ENCODE peak calls at places on chromosomes 7 and 10, in four cellular contexts. L is ovary; S is NCI-H1417; Q is stimulated activated CD4-positive, alpha-beta T cell treated with anti-CD3 and anti-CD28 coated beads, TNF-alpha, amount 100 ng/mL, for 4 hours. W is an unnamed sample.

GRCh38 chr10:78510566-78511323 is 477.1 kb downstream of the RPS24 start:
- DNase-seq in L (peak; percentile 53), S (no peak), Q (no peak), W (no peak)

GRCh38 chr10:80187465-80188409 is 17.6 kb downstream of the ANXA11 start:
- DNase-seq in L (no peak), S (no peak), Q (peak; percentile 49), W (no peak)

GRCh38 chr10:132700168-132701098 is 85.5 kb downstream of the NKX6-2 start:
- DNase-seq in L (peak; percentile 51), S (peak; percentile 60), Q (no peak), W (peak; percentile 68)

GRCh38 chr10:29253096-29254029 is 35.5 kb upstream of the LYZL1 start:
- DNase-seq in L (no peak), S (no peak), Q (no peak), W (no peak)

GRCh38 chr7:131008840-131009651 is 275.0 kb upstream of the KLF14 start:
- DNase-seq in L (no peak), S (no peak), Q (no peak), W (no peak)

GRCh38 chr7:108492742-108493141 is 33.2 kb downstream of the PNPLA8 start:
- DNase-seq in L (no peak), S (no peak), Q (no peak), W (no peak)

GRCh38 chr10:105063796-105064195 is 422.7 kb downstream of the SORCS3 start:
- DNase-seq in L (no peak), S (peak; percentile 1), Q (no peak), W (no peak)

GRCh38 chr7:1418505-1419309 is 40.6 kb downstream of the MICALL2 start:
- DNase-seq in L (no peak), S (peak; percentile 18), Q (no peak), W (no peak)

GRCh38 chr10:33876547-33877400 is 542.3 kb upstream of the NRP1 start:
- DNase-seq in L (no peak), S (no peak), Q (no peak), W (no peak)

GRCh38 chr10:86047588-86047987 is 319.0 kb downstream of the GRID1 start:
- DNase-seq in L (no peak), S (no peak), Q (no peak), W (no peak)

GRCh38 chr10:30840386-30841074 is 191.1 kb downstream of the ZNF438 start:
- DNase-seq in L (no peak), S (no peak), Q (no peak), W (no peak)

GRCh38 chr7:111841596-111842209 is 279.4 kb upstream of the IMMP2L start:
- DNase-seq in L (no peak), S (no peak), Q (no peak), W (no peak)

GRCh38 chr10:43259981-43260761 is 6.7 kb downstream of the RASGEF1A start:
- DNase-seq in L (no peak), S (no peak), Q (no peak), W (peak; percentile 40)

GRCh38 chr7:94509879-94510581 is 421 bp downstream of the CASD1 start:
- DNase-seq in L (peak; percentile 77), S (peak; percentile 98), Q (peak; percentile 28), W (peak; percentile 69)

GRCh38 chr7:101564778-101565211 is 64.3 kb downstream of the MYL10 start:
- DNase-seq in L (no peak), S (peak; percentile 10), Q (no peak), W (no peak)

GRCh38 chr10:132905661-132906060 is 36.7 kb downstream of the CFAP46 start:
- DNase-seq in L (no peak), S (no peak), Q (no peak), W (peak; percentile 44)

GRCh38 chr10:9018161-9018843 is 963.8 kb downstream of the GATA3 start:
- DNase-seq in L (no peak), S (no peak), Q (no peak), W (no peak)

GRCh38 chr7:101880536-101881443 is 63.4 kb downstream of the CUX1 start:
- DNase-seq in L (no peak), S (no peak), Q (no peak), W (no peak)

W was measured in heart left ventricle.